ENCODE peak calls at places on chromosomes 11 and 22, in four cellular contexts. E, N, K and D are unnamed samples.

GRCh38 chr11:107018274-107018901 is at the start of gene GUCY1A2:
- DNase-seq in E (no peak), N (no peak), K (no peak), D (no peak)

GRCh38 chr11:114115406-114116054 is 56.0 kb downstream of the ZBTB16 start:
- DNase-seq in E (no peak), N (no peak), K (peak; percentile 82), D (no peak)

GRCh38 chr11:130451261-130452019 is 3.0 kb downstream of the ADAMTS15 start:
- DNase-seq in E (no peak), N (no peak), K (peak; percentile 74), D (no peak)

GRCh38 chr11:118634435-118635236 is 27.2 kb downstream of the PHLDB1 start:
- DNase-seq in E (no peak), N (no peak), K (peak; percentile 91), D (no peak)

GRCh38 chr11:48088682-48089050 is 108.3 kb downstream of the PTPRJ start:
- DNase-seq in E (no peak), N (no peak), K (no peak), D (no peak)

GRCh38 chr11:78993800-78994430 is 419.3 kb upstream of the NARS2 start:
- DNase-seq in E (no peak), N (no peak), K (no peak), D (no peak)

GRCh38 chr22:38144025-38144405 is 33.5 kb upstream of the BAIAP2L2 start:
- DNase-seq in E (no peak), N (no peak), K (peak; percentile 33), D (no peak)

GRCh38 chr11:87437844-87438223 is 400.1 kb downstream of the TMEM135 start:
- DNase-seq in E (no peak), N (no peak), K (no peak), D (no peak)

GRCh38 chr11:7686761-7687160 is 13.5 kb upstream of the CYB5R2 start:
- DNase-seq in E (no peak), N (no peak), K (no peak), D (no peak)

GRCh38 chr11:45933131-45933821 is 10.8 kb downstream of the LARGE2 start:
- DNase-seq in E (no peak), N (no peak), K (no peak), D (no peak)

GRCh38 chr11:16839821-16840220 is 101.4 kb downstream of the C11orf58 start:
- DNase-seq in E (no peak), N (no peak), K (no peak), D (no peak)

GRCh38 chr11:130478204-130478701 is 29.8 kb downstream of the ADAMTS15 start:
- DNase-seq in E (no peak), N (no peak), K (peak; percentile 77), D (no peak)

GRCh38 chr11:62921573-62922188 is 518 bp upstream of the CHRM1 start:
- DNase-seq in E (no peak), N (no peak), K (peak; percentile 44), D (no peak)

GRCh38 chr11:119773016-119773415 is 44.0 kb upstream of the NECTIN1 start:
- DNase-seq in E (no peak), N (no peak), K (no peak), D (no peak)

GRCh38 chr22:39312410-39312809 is 7.0 kb downstream of the RPL3 start:
- DNase-seq in E (no peak), N (no peak), K (no peak), D (no peak)

GRCh38 chr11:112219476-112220232 is 6.6 kb upstream of the PTS start:
- DNase-seq in E (peak; percentile 48), N (no peak), K (peak; percentile 49), D (peak; percentile 12)

GRCh38 chr11:32792948-32793475 is 1.4 kb downstream of the CCDC73 start:
- DNase-seq in E (peak; percentile 53), N (peak; percentile 5), K (peak; percentile 47), D (peak; percentile 43)

GRCh38 chr11:1336836-1337646 is 27.6 kb upstream of the TOLLIP start:
- DNase-seq in E (peak; percentile 56), N (no peak), K (no peak), D (peak; percentile 37)

GRCh38 chr22:19680911-19681862 is 33.1 kb upstream of the SEPTIN5 start:
- DNase-seq in E (no peak), N (no peak), K (no peak), D (no peak)

GRCh38 chr22:19040581-19041402 is 81.4 kb downstream of the DGCR2 start:
- DNase-seq in E (no peak), N (no peak), K (no peak), D (no peak)

GRCh38 chr11:44037658-44037998 is 10.2 kb upstream of the ACCSL start:
- DNase-seq in E (no peak), N (no peak), K (no peak), D (no peak)